ENCODE peak calls at places on chromosomes 2 and 18, in eight cellular contexts. One of them, this sample, is unnamed.

GRCh38 chr18:61322265-61322873 is 10.9 kb upstream of the CDH20 start:
- DNase-seq in testis: peak
- DNase-seq in NCI-H460: peak
- DNase-seq in progenitor cell of endocrine pancreas: peak
- DNase-seq in SK-MEL-5: peak
- DNase-seq in CD4-positive, CD25-positive, alpha-beta regulatory T cell: no peak
- DNase-seq in activated effector memory CD4-positive, alpha-beta T cell treated with Interleukin-2 at 50 U/mL for 16 hours: no peak
- DNase-seq in AG20443: peak
- DNase-seq in this sample: peak

GRCh38 chr2:47344890-47345583 is 57.9 kb upstream of the MSH2 start:
- DNase-seq in progenitor cell of endocrine pancreas: peak
- DNase-seq in NCI-H460: peak
- DNase-seq in activated effector memory CD4-positive, alpha-beta T cell treated with Interleukin-2 at 50 U/mL for 16 hours: no peak
- DNase-seq in testis: peak
- DNase-seq in AG20443: peak
- DNase-seq in CD4-positive, CD25-positive, alpha-beta regulatory T cell: no peak
- DNase-seq in SK-MEL-5: peak
- DNase-seq in this sample: no peak

GRCh38 chr18:78378403-78378802 is 601.2 kb upstream of the SALL3 start:
- DNase-seq in progenitor cell of endocrine pancreas: no peak
- DNase-seq in testis: no peak
- DNase-seq in SK-MEL-5: no peak
- DNase-seq in activated effector memory CD4-positive, alpha-beta T cell treated with Interleukin-2 at 50 U/mL for 16 hours: no peak
- DNase-seq in CD4-positive, CD25-positive, alpha-beta regulatory T cell: no peak
- DNase-seq in NCI-H460: no peak
- DNase-seq in AG20443: no peak
- DNase-seq in this sample: no peak

GRCh38 chr2:96110621-96111256 is 5.6 kb downstream of the ADRA2B start:
- DNase-seq in activated effector memory CD4-positive, alpha-beta T cell treated with Interleukin-2 at 50 U/mL for 16 hours: no peak
- DNase-seq in testis: no peak
- DNase-seq in CD4-positive, CD25-positive, alpha-beta regulatory T cell: no peak
- DNase-seq in AG20443: no peak
- DNase-seq in NCI-H460: no peak
- DNase-seq in progenitor cell of endocrine pancreas: no peak
- DNase-seq in SK-MEL-5: no peak
- DNase-seq in this sample: peak

GRCh38 chr2:7907041-7907440 is 774.8 kb upstream of the ID2 start:
- DNase-seq in SK-MEL-5: no peak
- DNase-seq in NCI-H460: no peak
- DNase-seq in AG20443: no peak
- DNase-seq in activated effector memory CD4-positive, alpha-beta T cell treated with Interleukin-2 at 50 U/mL for 16 hours: no peak
- DNase-seq in progenitor cell of endocrine pancreas: no peak
- DNase-seq in CD4-positive, CD25-positive, alpha-beta regulatory T cell: no peak
- DNase-seq in testis: no peak
- DNase-seq in this sample: no peak

GRCh38 chr18:21162786-21163185 is 51.2 kb upstream of the ROCK1 start:
- DNase-seq in progenitor cell of endocrine pancreas: no peak
- DNase-seq in NCI-H460: no peak
- DNase-seq in CD4-positive, CD25-positive, alpha-beta regulatory T cell: no peak
- DNase-seq in SK-MEL-5: no peak
- DNase-seq in AG20443: no peak
- DNase-seq in testis: no peak
- DNase-seq in activated effector memory CD4-positive, alpha-beta T cell treated with Interleukin-2 at 50 U/mL for 16 hours: no peak
- DNase-seq in this sample: no peak

GRCh38 chr2:233059797-233060499 is at the start of gene INPP5D:
- DNase-seq in AG20443: no peak
- DNase-seq in CD4-positive, CD25-positive, alpha-beta regulatory T cell: peak
- DNase-seq in testis: peak
- DNase-seq in NCI-H460: no peak
- DNase-seq in activated effector memory CD4-positive, alpha-beta T cell treated with Interleukin-2 at 50 U/mL for 16 hours: peak
- DNase-seq in SK-MEL-5: no peak
- DNase-seq in progenitor cell of endocrine pancreas: no peak
- DNase-seq in this sample: peak

GRCh38 chr2:96146151-96146880 is 1.1 kb upstream of the DUSP2 start:
- DNase-seq in testis: peak
- DNase-seq in SK-MEL-5: no peak
- DNase-seq in AG20443: no peak
- DNase-seq in NCI-H460: no peak
- DNase-seq in progenitor cell of endocrine pancreas: no peak
- DNase-seq in activated effector memory CD4-positive, alpha-beta T cell treated with Interleukin-2 at 50 U/mL for 16 hours: peak
- DNase-seq in CD4-positive, CD25-positive, alpha-beta regulatory T cell: peak
- DNase-seq in this sample: peak

GRCh38 chr2:42369551-42370229 is 8.7 kb upstream of the COX7A2L start:
- DNase-seq in testis: no peak
- DNase-seq in NCI-H460: no peak
- DNase-seq in CD4-positive, CD25-positive, alpha-beta regulatory T cell: no peak
- DNase-seq in AG20443: no peak
- DNase-seq in SK-MEL-5: no peak
- DNase-seq in progenitor cell of endocrine pancreas: no peak
- DNase-seq in activated effector memory CD4-positive, alpha-beta T cell treated with Interleukin-2 at 50 U/mL for 16 hours: no peak
- DNase-seq in this sample: no peak

GRCh38 chr2:156573710-156574109 is 137.5 kb downstream of the GPD2 start:
- DNase-seq in testis: no peak
- DNase-seq in NCI-H460: no peak
- DNase-seq in AG20443: no peak
- DNase-seq in SK-MEL-5: no peak
- DNase-seq in progenitor cell of endocrine pancreas: no peak
- DNase-seq in CD4-positive, CD25-positive, alpha-beta regulatory T cell: no peak
- DNase-seq in activated effector memory CD4-positive, alpha-beta T cell treated with Interleukin-2 at 50 U/mL for 16 hours: no peak
- DNase-seq in this sample: no peak

GRCh38 chr18:51807336-51807735 is 532.7 kb upstream of the DCC start:
- DNase-seq in NCI-H460: no peak
- DNase-seq in activated effector memory CD4-positive, alpha-beta T cell treated with Interleukin-2 at 50 U/mL for 16 hours: no peak
- DNase-seq in progenitor cell of endocrine pancreas: no peak
- DNase-seq in SK-MEL-5: no peak
- DNase-seq in CD4-positive, CD25-positive, alpha-beta regulatory T cell: no peak
- DNase-seq in AG20443: no peak
- DNase-seq in testis: no peak
- DNase-seq in this sample: no peak

GRCh38 chr18:57164401-57164800 is 17.5 kb downstream of the BOD1L2 start:
- DNase-seq in activated effector memory CD4-positive, alpha-beta T cell treated with Interleukin-2 at 50 U/mL for 16 hours: no peak
- DNase-seq in CD4-positive, CD25-positive, alpha-beta regulatory T cell: no peak
- DNase-seq in SK-MEL-5: no peak
- DNase-seq in testis: no peak
- DNase-seq in progenitor cell of endocrine pancreas: no peak
- DNase-seq in AG20443: no peak
- DNase-seq in NCI-H460: no peak
- DNase-seq in this sample: no peak

GRCh38 chr2:51490576-51491234 is 458.8 kb upstream of the NRXN1 start:
- DNase-seq in progenitor cell of endocrine pancreas: no peak
- DNase-seq in AG20443: no peak
- DNase-seq in CD4-positive, CD25-positive, alpha-beta regulatory T cell: no peak
- DNase-seq in SK-MEL-5: no peak
- DNase-seq in activated effector memory CD4-positive, alpha-beta T cell treated with Interleukin-2 at 50 U/mL for 16 hours: no peak
- DNase-seq in testis: no peak
- DNase-seq in NCI-H460: no peak
- DNase-seq in this sample: no peak

GRCh38 chr18:21196426-21196825 is 45.6 kb upstream of the GREB1L start:
- DNase-seq in SK-MEL-5: no peak
- DNase-seq in progenitor cell of endocrine pancreas: no peak
- DNase-seq in CD4-positive, CD25-positive, alpha-beta regulatory T cell: no peak
- DNase-seq in activated effector memory CD4-positive, alpha-beta T cell treated with Interleukin-2 at 50 U/mL for 16 hours: no peak
- DNase-seq in NCI-H460: no peak
- DNase-seq in testis: no peak
- DNase-seq in AG20443: no peak
- DNase-seq in this sample: no peak

GRCh38 chr2:239322414-239323086 is 78.3 kb downstream of the HDAC4 start:
- DNase-seq in NCI-H460: no peak
- DNase-seq in progenitor cell of endocrine pancreas: no peak
- DNase-seq in CD4-positive, CD25-positive, alpha-beta regulatory T cell: no peak
- DNase-seq in activated effector memory CD4-positive, alpha-beta T cell treated with Interleukin-2 at 50 U/mL for 16 hours: peak
- DNase-seq in testis: peak
- DNase-seq in AG20443: peak
- DNase-seq in SK-MEL-5: no peak
- DNase-seq in this sample: peak

GRCh38 chr18:26656944-26657536 is 108.7 kb upstream of the KCTD1 start:
- DNase-seq in NCI-H460: peak
- DNase-seq in activated effector memory CD4-positive, alpha-beta T cell treated with Interleukin-2 at 50 U/mL for 16 hours: no peak
- DNase-seq in AG20443: peak
- DNase-seq in testis: peak
- DNase-seq in SK-MEL-5: peak
- DNase-seq in progenitor cell of endocrine pancreas: peak
- DNase-seq in CD4-positive, CD25-positive, alpha-beta regulatory T cell: no peak
- DNase-seq in this sample: peak

GRCh38 chr18:48929951-48930713 is 20.6 kb downstream of the SMAD7 start:
- DNase-seq in NCI-H460: no peak
- DNase-seq in CD4-positive, CD25-positive, alpha-beta regulatory T cell: no peak
- DNase-seq in progenitor cell of endocrine pancreas: peak
- DNase-seq in testis: peak
- DNase-seq in activated effector memory CD4-positive, alpha-beta T cell treated with Interleukin-2 at 50 U/mL for 16 hours: no peak
- DNase-seq in SK-MEL-5: peak
- DNase-seq in AG20443: peak
- DNase-seq in this sample: no peak

GRCh38 chr2:44169155-44169898 is 652 bp downstream of the PPM1B start:
- DNase-seq in activated effector memory CD4-positive, alpha-beta T cell treated with Interleukin-2 at 50 U/mL for 16 hours: peak
- DNase-seq in CD4-positive, CD25-positive, alpha-beta regulatory T cell: peak
- DNase-seq in progenitor cell of endocrine pancreas: peak
- DNase-seq in SK-MEL-5: peak
- DNase-seq in testis: peak
- DNase-seq in AG20443: peak
- DNase-seq in NCI-H460: no peak
- DNase-seq in this sample: peak

GRCh38 chr2:157413342-157414035 is 30.4 kb downstream of the CYTIP start:
- DNase-seq in NCI-H460: no peak
- DNase-seq in SK-MEL-5: no peak
- DNase-seq in progenitor cell of endocrine pancreas: no peak
- DNase-seq in AG20443: no peak
- DNase-seq in CD4-positive, CD25-positive, alpha-beta regulatory T cell: peak
- DNase-seq in activated effector memory CD4-positive, alpha-beta T cell treated with Interleukin-2 at 50 U/mL for 16 hours: peak
- DNase-seq in testis: no peak
- DNase-seq in this sample: peak

GRCh38 chr2:8851811-8852560 is 14.6 kb upstream of the KIDINS220 start:
- DNase-seq in SK-MEL-5: no peak
- DNase-seq in activated effector memory CD4-positive, alpha-beta T cell treated with Interleukin-2 at 50 U/mL for 16 hours: no peak
- DNase-seq in AG20443: peak
- DNase-seq in CD4-positive, CD25-positive, alpha-beta regulatory T cell: no peak
- DNase-seq in NCI-H460: no peak
- DNase-seq in progenitor cell of endocrine pancreas: no peak
- DNase-seq in testis: no peak
- DNase-seq in this sample: no peak

GRCh38 chr2:44291281-44292248 is 16.3 kb downstream of the SLC3A1 start:
- DNase-seq in NCI-H460: peak
- DNase-seq in CD4-positive, CD25-positive, alpha-beta regulatory T cell: no peak
- DNase-seq in progenitor cell of endocrine pancreas: peak
- DNase-seq in AG20443: peak
- DNase-seq in activated effector memory CD4-positive, alpha-beta T cell treated with Interleukin-2 at 50 U/mL for 16 hours: no peak
- DNase-seq in testis: peak
- DNase-seq in SK-MEL-5: peak
- DNase-seq in this sample: peak

GRCh38 chr2:179543361-179543901 is 278.8 kb upstream of the SESTD1 start:
- DNase-seq in progenitor cell of endocrine pancreas: no peak
- DNase-seq in AG20443: peak
- DNase-seq in CD4-positive, CD25-positive, alpha-beta regulatory T cell: no peak
- DNase-seq in NCI-H460: no peak
- DNase-seq in activated effector memory CD4-positive, alpha-beta T cell treated with Interleukin-2 at 50 U/mL for 16 hours: no peak
- DNase-seq in testis: no peak
- DNase-seq in SK-MEL-5: no peak
- DNase-seq in this sample: no peak

GRCh38 chr18:57915848-57916596 is 112.9 kb upstream of the ATP8B1 start:
- DNase-seq in activated effector memory CD4-positive, alpha-beta T cell treated with Interleukin-2 at 50 U/mL for 16 hours: no peak
- DNase-seq in progenitor cell of endocrine pancreas: no peak
- DNase-seq in CD4-positive, CD25-positive, alpha-beta regulatory T cell: no peak
- DNase-seq in NCI-H460: no peak
- DNase-seq in AG20443: no peak
- DNase-seq in SK-MEL-5: peak
- DNase-seq in testis: no peak
- DNase-seq in this sample: peak

GRCh38 chr2:36339819-36340218 is 15.8 kb upstream of the CRIM1 start:
- DNase-seq in testis: no peak
- DNase-seq in NCI-H460: no peak
- DNase-seq in AG20443: peak
- DNase-seq in progenitor cell of endocrine pancreas: no peak
- DNase-seq in activated effector memory CD4-positive, alpha-beta T cell treated with Interleukin-2 at 50 U/mL for 16 hours: no peak
- DNase-seq in CD4-positive, CD25-positive, alpha-beta regulatory T cell: no peak
- DNase-seq in SK-MEL-5: no peak
- DNase-seq in this sample: no peak

GRCh38 chr2:200288670-200289429 is 17.6 kb upstream of the SPATS2L start:
- DNase-seq in NCI-H460: no peak
- DNase-seq in progenitor cell of endocrine pancreas: no peak
- DNase-seq in SK-MEL-5: no peak
- DNase-seq in activated effector memory CD4-positive, alpha-beta T cell treated with Interleukin-2 at 50 U/mL for 16 hours: no peak
- DNase-seq in CD4-positive, CD25-positive, alpha-beta regulatory T cell: no peak
- DNase-seq in AG20443: peak
- DNase-seq in testis: no peak
- DNase-seq in this sample: no peak

GRCh38 chr2:188963738-188964137 is 10.4 kb upstream of the COL3A1 start:
- DNase-seq in activated effector memory CD4-positive, alpha-beta T cell treated with Interleukin-2 at 50 U/mL for 16 hours: no peak
- DNase-seq in NCI-H460: no peak
- DNase-seq in testis: no peak
- DNase-seq in SK-MEL-5: no peak
- DNase-seq in progenitor cell of endocrine pancreas: no peak
- DNase-seq in AG20443: no peak
- DNase-seq in CD4-positive, CD25-positive, alpha-beta regulatory T cell: no peak
- DNase-seq in this sample: no peak

GRCh38 chr18:3816601-3817363 is 366.8 kb downstream of the TGIF1 start:
- DNase-seq in CD4-positive, CD25-positive, alpha-beta regulatory T cell: no peak
- DNase-seq in progenitor cell of endocrine pancreas: no peak
- DNase-seq in activated effector memory CD4-positive, alpha-beta T cell treated with Interleukin-2 at 50 U/mL for 16 hours: no peak
- DNase-seq in testis: no peak
- DNase-seq in SK-MEL-5: no peak
- DNase-seq in NCI-H460: peak
- DNase-seq in AG20443: peak
- DNase-seq in this sample: no peak

GRCh38 chr2:144501118-144501517 is 18.8 kb downstream of the ZEB2 start:
- DNase-seq in NCI-H460: no peak
- DNase-seq in AG20443: no peak
- DNase-seq in SK-MEL-5: no peak
- DNase-seq in activated effector memory CD4-positive, alpha-beta T cell treated with Interleukin-2 at 50 U/mL for 16 hours: no peak
- DNase-seq in progenitor cell of endocrine pancreas: no peak
- DNase-seq in testis: no peak
- DNase-seq in CD4-positive, CD25-positive, alpha-beta regulatory T cell: no peak
- DNase-seq in this sample: no peak

GRCh38 chr2:196101325-196101981 is 32.8 kb upstream of the DNAH7 start:
- DNase-seq in SK-MEL-5: no peak
- DNase-seq in activated effector memory CD4-positive, alpha-beta T cell treated with Interleukin-2 at 50 U/mL for 16 hours: no peak
- DNase-seq in testis: no peak
- DNase-seq in AG20443: peak
- DNase-seq in CD4-positive, CD25-positive, alpha-beta regulatory T cell: no peak
- DNase-seq in NCI-H460: no peak
- DNase-seq in progenitor cell of endocrine pancreas: no peak
- DNase-seq in this sample: peak

GRCh38 chr2:43132523-43133301 is 93.7 kb downstream of the ZFP36L2 start:
- DNase-seq in progenitor cell of endocrine pancreas: no peak
- DNase-seq in NCI-H460: no peak
- DNase-seq in testis: no peak
- DNase-seq in CD4-positive, CD25-positive, alpha-beta regulatory T cell: no peak
- DNase-seq in SK-MEL-5: no peak
- DNase-seq in activated effector memory CD4-positive, alpha-beta T cell treated with Interleukin-2 at 50 U/mL for 16 hours: peak
- DNase-seq in AG20443: no peak
- DNase-seq in this sample: peak

GRCh38 chr2:11850082-11850481 is 103.7 kb downstream of the LPIN1 start:
- DNase-seq in progenitor cell of endocrine pancreas: no peak
- DNase-seq in AG20443: no peak
- DNase-seq in NCI-H460: no peak
- DNase-seq in testis: no peak
- DNase-seq in CD4-positive, CD25-positive, alpha-beta regulatory T cell: no peak
- DNase-seq in activated effector memory CD4-positive, alpha-beta T cell treated with Interleukin-2 at 50 U/mL for 16 hours: no peak
- DNase-seq in SK-MEL-5: no peak
- DNase-seq in this sample: no peak